ENCODE peak calls at places on chromosomes 3 and 15, in six cellular contexts. B, I, U, L, R and Q are unnamed samples.

GRCh38 chr15:31304736-31305365 is 21.8 kb upstream of the KLF13 start:
- DNase-seq in B (no peak), I (no peak), U (no peak), L (no peak), R (no peak), Q (no peak)

GRCh38 chr3:165518346-165518745 is 318.9 kb downstream of the BCHE start:
- DNase-seq in B (no peak), I (no peak), U (no peak), L (no peak), R (no peak), Q (no peak)

GRCh38 chr3:127588675-127589577 is 1.6 kb downstream of the TPRA1 start:
- DNase-seq in B (no peak), I (peak; percentile 57), U (no peak), L (no peak), R (peak; percentile 38), Q (no peak)

GRCh38 chr3:36477655-36478054 is 97.4 kb downstream of the STAC start:
- DNase-seq in B (no peak), I (no peak), U (no peak), L (no peak), R (peak; percentile 82), Q (no peak)

GRCh38 chr3:71504250-71505036 is 79.1 kb downstream of the FOXP1 start:
- DNase-seq in B (no peak), I (no peak), U (no peak), L (no peak), R (peak; percentile 74), Q (no peak)

GRCh38 chr3:197168606-197169005 is 129.8 kb downstream of the DLG1 start:
- DNase-seq in B (no peak), I (no peak), U (no peak), L (no peak), R (peak; percentile 24), Q (no peak)

GRCh38 chr3:48215466-48215865 is 7.8 kb upstream of the CAMP start:
- DNase-seq in B (no peak), I (no peak), U (no peak), L (peak; percentile 77), R (no peak), Q (no peak)

GRCh38 chr15:43274136-43274535 is 7.4 kb upstream of the TGM5 start:
- DNase-seq in B (no peak), I (no peak), U (no peak), L (no peak), R (no peak), Q (no peak)

GRCh38 chr3:150920236-150920635 is 15.0 kb upstream of the MINDY4B start:
- DNase-seq in B (no peak), I (no peak), U (no peak), L (no peak), R (no peak), Q (no peak)

GRCh38 chr15:20658024-20658423 is 116.4 kb upstream of the GOLGA6L6 start:
- DNase-seq in B (no peak), I (no peak), U (no peak), L (no peak), R (no peak), Q (no peak)

GRCh38 chr3:16357191-16357590 is 92.2 kb downstream of the OXNAD1 start:
- DNase-seq in B (no peak), I (no peak), U (no peak), L (no peak), R (no peak), Q (no peak)

GRCh38 chr3:143538577-143538981 is 309.7 kb downstream of the SLC9A9 start:
- DNase-seq in B (no peak), I (peak; percentile 27), U (no peak), L (no peak), R (peak; percentile 67), Q (no peak)

GRCh38 chr3:152459572-152459971 is 190.8 kb downstream of the MBNL1 start:
- DNase-seq in B (no peak), I (no peak), U (no peak), L (no peak), R (no peak), Q (no peak)

GRCh38 chr3:176005564-176005963 is 1146.4 kb downstream of the NAALADL2 start:
- DNase-seq in B (no peak), I (no peak), U (no peak), L (no peak), R (no peak), Q (no peak)

GRCh38 chr15:70560617-70561328 is 202.6 kb downstream of the UACA start:
- DNase-seq in B (no peak), I (no peak), U (no peak), L (peak; percentile 23), R (no peak), Q (no peak)

GRCh38 chr15:44675911-44676310 is 12.4 kb upstream of the SPG11 start:
- DNase-seq in B (no peak), I (no peak), U (no peak), L (no peak), R (no peak), Q (no peak)

GRCh38 chr15:100627789-100628395 is 25.5 kb downstream of the ASB7 start:
- DNase-seq in B (peak; percentile 41), I (peak; percentile 85), U (peak; percentile 3), L (no peak), R (peak; percentile 62), Q (peak; percentile 56)

GRCh38 chr15:43517354-43518072 is at the start of gene MAP1A:
- DNase-seq in B (no peak), I (no peak), U (no peak), L (peak; percentile 80), R (no peak), Q (peak; percentile 73)

GRCh38 chr3:20039765-20040475 is at the start of gene KAT2B:
- DNase-seq in B (peak; percentile 77), I (peak; percentile 90), U (peak; percentile 56), L (peak; percentile 89), R (no peak), Q (peak; percentile 87)

GRCh38 chr15:77510066-77511044 is 89.7 kb downstream of the HMG20A start:
- DNase-seq in B (no peak), I (no peak), U (no peak), L (peak; percentile 38), R (no peak), Q (no peak)

GRCh38 chr3:172201990-172202318 is 162.6 kb downstream of the FNDC3B start:
- DNase-seq in B (no peak), I (no peak), U (no peak), L (no peak), R (peak; percentile 54), Q (no peak)

GRCh38 chr15:42964476-42964875 is 43.9 kb upstream of the TTBK2 start:
- DNase-seq in B (no peak), I (no peak), U (no peak), L (no peak), R (no peak), Q (no peak)

GRCh38 chr15:68930268-68931022 is at the start of gene SPESP1:
- DNase-seq in B (peak; percentile 33), I (no peak), U (no peak), L (peak; percentile 75), R (no peak), Q (peak; percentile 87)

GRCh38 chr15:70064441-70064840 is 33.3 kb downstream of the TLE3 start:
- DNase-seq in B (no peak), I (no peak), U (no peak), L (peak; percentile 55), R (no peak), Q (no peak)

GRCh38 chr3:44516230-44516629 is 38.8 kb upstream of the ZNF445 start:
- DNase-seq in B (no peak), I (no peak), U (no peak), L (no peak), R (no peak), Q (no peak)

GRCh38 chr3:184543848-184544512 is 17.6 kb upstream of the EPHB3 start:
- DNase-seq in B (peak; percentile 38), I (peak; percentile 84), U (peak; percentile 14), L (peak; percentile 77), R (no peak), Q (peak; percentile 79)

GRCh38 chr3:38651153-38651789 is 1.8 kb upstream of the SCN5A start:
- DNase-seq in B (peak; percentile 45), I (peak; percentile 70), U (peak; percentile 36), L (peak; percentile 70), R (no peak), Q (peak; percentile 75)

GRCh38 chr3:107269081-107269480 is 108.2 kb upstream of the CCDC54 start:
- DNase-seq in B (no peak), I (no peak), U (no peak), L (no peak), R (no peak), Q (no peak)

GRCh38 chr3:127744875-127745274 is 72.1 kb downstream of the ABTB1 start:
- DNase-seq in B (no peak), I (no peak), U (no peak), L (no peak), R (no peak), Q (no peak)

GRCh38 chr15:49718234-49718633 is 97.4 kb downstream of the DTWD1 start:
- DNase-seq in B (no peak), I (no peak), U (no peak), L (no peak), R (peak; percentile 71), Q (no peak)